ENCODE peak calls at places on chromosomes 7 and 10, in five cellular contexts. One of them, this sample, is unnamed.

GRCh38 chr10:75468612-75469011 is 37.2 kb downstream of the LRMDA start:
- DNase-seq in sigmoid colon: peak
- DNase-seq in caudate nucleus: no peak
- DNase-seq in iPS DF 6.9: no peak
- DNase-seq in NCI-H446: no peak
- DNase-seq in this sample: no peak

GRCh38 chr7:14368285-14368684 is 378.8 kb upstream of the ETV1 start:
- DNase-seq in sigmoid colon: no peak
- DNase-seq in caudate nucleus: no peak
- DNase-seq in iPS DF 6.9: no peak
- DNase-seq in NCI-H446: no peak
- DNase-seq in this sample: no peak

GRCh38 chr7:130351664-130352015 is 7.0 kb downstream of the CPA5 start:
- DNase-seq in sigmoid colon: no peak
- DNase-seq in caudate nucleus: no peak
- DNase-seq in iPS DF 6.9: no peak
- DNase-seq in NCI-H446: no peak
- DNase-seq in this sample: no peak

GRCh38 chr7:147586526-147586925 is 1004.0 kb upstream of the C7orf33 start:
- DNase-seq in sigmoid colon: no peak
- DNase-seq in caudate nucleus: no peak
- DNase-seq in iPS DF 6.9: no peak
- DNase-seq in NCI-H446: no peak
- DNase-seq in this sample: no peak

GRCh38 chr10:123637326-123637880 is 28.8 kb upstream of the GPR26 start:
- DNase-seq in sigmoid colon: no peak
- DNase-seq in caudate nucleus: no peak
- DNase-seq in iPS DF 6.9: no peak
- DNase-seq in NCI-H446: no peak
- DNase-seq in this sample: no peak

GRCh38 chr10:31706921-31707571 is 221.6 kb downstream of the ARHGAP12 start:
- DNase-seq in sigmoid colon: peak
- DNase-seq in caudate nucleus: no peak
- DNase-seq in iPS DF 6.9: no peak
- DNase-seq in NCI-H446: no peak
- DNase-seq in this sample: no peak

GRCh38 chr10:116699783-116700150 is 42.6 kb downstream of the HSPA12A start:
- DNase-seq in sigmoid colon: peak
- DNase-seq in caudate nucleus: no peak
- DNase-seq in iPS DF 6.9: no peak
- DNase-seq in NCI-H446: no peak
- DNase-seq in this sample: no peak

GRCh38 chr10:97574374-97575100 is 2.0 kb downstream of the ANKRD2 start:
- DNase-seq in sigmoid colon: no peak
- DNase-seq in caudate nucleus: no peak
- DNase-seq in iPS DF 6.9: no peak
- DNase-seq in NCI-H446: peak
- DNase-seq in this sample: no peak

GRCh38 chr10:24900888-24901685 is 51.3 kb downstream of the PRTFDC1 start:
- DNase-seq in sigmoid colon: no peak
- DNase-seq in caudate nucleus: no peak
- DNase-seq in iPS DF 6.9: no peak
- DNase-seq in NCI-H446: no peak
- DNase-seq in this sample: no peak

GRCh38 chr10:48336978-48337599 is 30.6 kb downstream of the MAPK8 start:
- DNase-seq in sigmoid colon: no peak
- DNase-seq in caudate nucleus: no peak
- DNase-seq in iPS DF 6.9: no peak
- DNase-seq in NCI-H446: no peak
- DNase-seq in this sample: no peak

GRCh38 chr7:149772236-149772820 is 1.1 kb downstream of the ZNF467 start:
- DNase-seq in sigmoid colon: no peak
- DNase-seq in caudate nucleus: no peak
- DNase-seq in iPS DF 6.9: no peak
- DNase-seq in NCI-H446: no peak
- DNase-seq in this sample: no peak

GRCh38 chr10:72356115-72356514 is 1.4 kb upstream of the DNAJB12 start:
- DNase-seq in sigmoid colon: no peak
- DNase-seq in caudate nucleus: no peak
- DNase-seq in iPS DF 6.9: no peak
- DNase-seq in NCI-H446: no peak
- DNase-seq in this sample: no peak

GRCh38 chr7:146655928-146656797 is 539.6 kb downstream of the CNTNAP2 start:
- DNase-seq in sigmoid colon: no peak
- DNase-seq in caudate nucleus: no peak
- DNase-seq in iPS DF 6.9: no peak
- DNase-seq in NCI-H446: peak
- DNase-seq in this sample: no peak

GRCh38 chr10:97023401-97024180 is 162.2 kb downstream of the SLIT1 start:
- DNase-seq in sigmoid colon: no peak
- DNase-seq in caudate nucleus: no peak
- DNase-seq in iPS DF 6.9: no peak
- DNase-seq in NCI-H446: no peak
- DNase-seq in this sample: no peak

GRCh38 chr10:34222359-34222758 is 592.7 kb downstream of the PARD3 start:
- DNase-seq in sigmoid colon: no peak
- DNase-seq in caudate nucleus: no peak
- DNase-seq in iPS DF 6.9: no peak
- DNase-seq in NCI-H446: no peak
- DNase-seq in this sample: no peak

GRCh38 chr7:107501593-107501992 is 31.7 kb downstream of the GPR22 start:
- DNase-seq in sigmoid colon: no peak
- DNase-seq in caudate nucleus: no peak
- DNase-seq in iPS DF 6.9: no peak
- DNase-seq in NCI-H446: no peak
- DNase-seq in this sample: no peak

GRCh38 chr7:108094375-108094774 is 35.8 kb downstream of the LAMB4 start:
- DNase-seq in sigmoid colon: no peak
- DNase-seq in caudate nucleus: no peak
- DNase-seq in iPS DF 6.9: no peak
- DNase-seq in NCI-H446: no peak
- DNase-seq in this sample: no peak

GRCh38 chr7:116588641-116589594 is 64.1 kb downstream of the CAV1 start:
- DNase-seq in sigmoid colon: no peak
- DNase-seq in caudate nucleus: no peak
- DNase-seq in iPS DF 6.9: no peak
- DNase-seq in NCI-H446: peak
- DNase-seq in this sample: no peak

GRCh38 chr10:102009801-102010425 is 46.1 kb downstream of the ARMH3 start:
- DNase-seq in sigmoid colon: peak
- DNase-seq in caudate nucleus: no peak
- DNase-seq in iPS DF 6.9: peak
- DNase-seq in NCI-H446: peak
- DNase-seq in this sample: no peak

GRCh38 chr7:125125315-125125714 is 195.7 kb upstream of the POT1 start:
- DNase-seq in sigmoid colon: peak
- DNase-seq in caudate nucleus: no peak
- DNase-seq in iPS DF 6.9: no peak
- DNase-seq in NCI-H446: no peak
- DNase-seq in this sample: no peak

GRCh38 chr10:132546567-132547420 is 9.2 kb downstream of the INPP5A start:
- DNase-seq in sigmoid colon: peak
- DNase-seq in caudate nucleus: no peak
- DNase-seq in iPS DF 6.9: no peak
- DNase-seq in NCI-H446: no peak
- DNase-seq in this sample: no peak

This sample was measured in C1 segment of cervical spinal cord.